ENCODE peak calls at places on chromosomes 12 and 14, in six cellular contexts. B, U, W, S, G and I are unnamed samples.

GRCh38 chr12:6771091-6771495 is 1.2 kb upstream of the LAG3 start:
- DNase-seq in B (no peak), U (no peak), W (no peak), S (peak; percentile 85), G (no peak), I (no peak)

GRCh38 chr14:58637040-58637390 is 747 bp upstream of the DACT1 start:
- DNase-seq in B (peak; percentile 92), U (peak; percentile 76), W (peak; percentile 57), S (peak; percentile 80), G (no peak), I (no peak)

GRCh38 chr12:117152793-117153775 is 37.2 kb downstream of the FBXO21 start:
- DNase-seq in B (no peak), U (no peak), W (no peak), S (no peak), G (no peak), I (peak; percentile 91)

GRCh38 chr12:14547571-14547970 is 20.1 kb downstream of the PLBD1 start:
- DNase-seq in B (no peak), U (no peak), W (no peak), S (no peak), G (no peak), I (no peak)

GRCh38 chr12:80979821-80980220 is 42.1 kb upstream of the LIN7A start:
- DNase-seq in B (no peak), U (no peak), W (no peak), S (no peak), G (no peak), I (no peak)

GRCh38 chr12:108667349-108667748 is 33.7 kb upstream of the SELPLG start:
- DNase-seq in B (no peak), U (no peak), W (no peak), S (no peak), G (no peak), I (no peak)

GRCh38 chr14:101444116-101444515 is 117.2 kb upstream of the DIO3 start:
- DNase-seq in B (no peak), U (no peak), W (no peak), S (no peak), G (no peak), I (no peak)

GRCh38 chr14:63840981-63841380 is 11.8 kb upstream of the SYNE2 start:
- DNase-seq in B (no peak), U (no peak), W (no peak), S (no peak), G (peak; percentile 15), I (no peak)

GRCh38 chr12:104137175-104137901 is 672 bp downstream of the NFYB start:
- DNase-seq in B (peak; percentile 66), U (peak; percentile 67), W (peak; percentile 32), S (peak; percentile 78), G (no peak), I (peak; percentile 48)

GRCh38 chr12:15636060-15636890 is 152.9 kb downstream of the EPS8 start:
- DNase-seq in B (no peak), U (no peak), W (no peak), S (no peak), G (no peak), I (no peak)

GRCh38 chr12:105292705-105293104 is 37.8 kb upstream of the C12orf75 start:
- DNase-seq in B (no peak), U (no peak), W (no peak), S (no peak), G (no peak), I (no peak)

GRCh38 chr12:47868041-47868440 is 36.8 kb downstream of the VDR start:
- DNase-seq in B (no peak), U (no peak), W (no peak), S (no peak), G (no peak), I (no peak)

GRCh38 chr14:34931206-34931605 is 51.6 kb upstream of the SRP54 start:
- DNase-seq in B (no peak), U (no peak), W (no peak), S (no peak), G (no peak), I (no peak)

GRCh38 chr14:61569308-61569707 is 126.0 kb upstream of the HIF1A start:
- DNase-seq in B (no peak), U (no peak), W (no peak), S (no peak), G (no peak), I (no peak)

GRCh38 chr12:101527682-101528081 is 52.5 kb downstream of the SPIC start:
- DNase-seq in B (no peak), U (no peak), W (no peak), S (no peak), G (no peak), I (no peak)

GRCh38 chr12:75878382-75878720 is 153.2 kb downstream of the PHLDA1 start:
- DNase-seq in B (no peak), U (no peak), W (no peak), S (no peak), G (no peak), I (no peak)

GRCh38 chr12:95695741-95696140 is 94.8 kb downstream of the NTN4 start:
- DNase-seq in B (no peak), U (no peak), W (no peak), S (no peak), G (no peak), I (no peak)

GRCh38 chr14:59004012-59004411 is 184.5 kb upstream of the DAAM1 start:
- DNase-seq in B (no peak), U (no peak), W (no peak), S (no peak), G (no peak), I (no peak)

GRCh38 chr14:51828017-51828797 is 32.2 kb upstream of the GNG2 start:
- DNase-seq in B (peak; percentile 64), U (no peak), W (peak; percentile 20), S (no peak), G (no peak), I (peak; percentile 71)

GRCh38 chr12:104374806-104375205 is 71.3 kb downstream of the EID3 start:
- DNase-seq in B (no peak), U (no peak), W (no peak), S (no peak), G (no peak), I (no peak)

GRCh38 chr14:61074852-61075251 is 93.8 kb downstream of the SLC38A6 start:
- DNase-seq in B (no peak), U (no peak), W (no peak), S (no peak), G (no peak), I (no peak)

GRCh38 chr12:16610743-16611142 is 4.8 kb upstream of the LMO3 start:
- DNase-seq in B (no peak), U (no peak), W (no peak), S (no peak), G (peak; percentile 50), I (no peak)

GRCh38 chr12:67748761-67749075 is 100.2 kb downstream of the DYRK2 start:
- DNase-seq in B (no peak), U (no peak), W (no peak), S (no peak), G (no peak), I (no peak)

GRCh38 chr14:99236386-99237133 is 35.4 kb downstream of the BCL11B start:
- DNase-seq in B (no peak), U (no peak), W (no peak), S (no peak), G (no peak), I (no peak)

GRCh38 chr14:104148433-104149277 is 10.3 kb downstream of the KIF26A start:
- DNase-seq in B (no peak), U (no peak), W (no peak), S (no peak), G (no peak), I (no peak)

GRCh38 chr12:46367351-46368029 is 5.1 kb downstream of the SLC38A2 start:
- DNase-seq in B (no peak), U (no peak), W (no peak), S (no peak), G (no peak), I (no peak)

GRCh38 chr12:46366771-46367170 is 5.8 kb downstream of the SLC38A2 start:
- DNase-seq in B (no peak), U (no peak), W (no peak), S (no peak), G (no peak), I (no peak)

GRCh38 chr12:46364300-46364696 is 8.3 kb downstream of the SLC38A2 start:
- DNase-seq in B (no peak), U (no peak), W (no peak), S (no peak), G (no peak), I (no peak)

GRCh38 chr12:46364777-46365580 is 7.6 kb downstream of the SLC38A2 start:
- DNase-seq in B (peak; percentile 78), U (no peak), W (no peak), S (peak; percentile 82), G (no peak), I (no peak)

DNA sequence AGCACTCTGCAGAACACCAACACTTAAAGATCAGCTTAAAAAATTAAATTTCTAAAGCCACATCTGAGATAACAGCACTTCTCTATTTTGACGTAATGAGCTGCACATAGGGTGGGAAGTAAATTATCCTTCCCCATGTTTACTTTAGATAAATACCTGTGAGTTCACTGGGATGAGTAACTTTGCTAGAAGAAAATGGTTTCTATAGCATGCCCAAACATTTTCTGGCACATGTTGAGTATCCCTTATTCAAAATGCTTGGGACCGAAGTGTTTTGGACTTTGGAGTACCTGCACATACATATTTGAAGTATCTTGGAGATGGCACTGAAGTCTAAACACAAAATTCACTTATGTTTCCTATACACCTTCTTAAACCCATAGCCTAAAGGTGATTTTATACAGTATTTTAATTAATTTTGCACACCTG is 6.6 kb downstream of the SLC38A2 start:
- DNase-seq in B (no peak), U (no peak), W (no peak), S (no peak), G (no peak), I (no peak)
- H3K4me3 ChIP-seq in B (peak overlapping the region; percentile 98), U (peak overlapping the region; percentile 88), W (peak overlapping the region; percentile 21), S (no peak overlapping the region), G (no peak overlapping the region), I (no peak overlapping the region)

GRCh38 chr12:57046392-57046791 is 3.5 kb downstream of the MYO1A start:
- DNase-seq in B (no peak), U (no peak), W (no peak), S (no peak), G (no peak), I (no peak)
- H3K4me3 ChIP-seq in B (no peak overlapping the region), U (no peak overlapping the region), W (no peak overlapping the region), S (no peak overlapping the region), G (no peak overlapping the region), I (no peak overlapping the region)

DNA sequence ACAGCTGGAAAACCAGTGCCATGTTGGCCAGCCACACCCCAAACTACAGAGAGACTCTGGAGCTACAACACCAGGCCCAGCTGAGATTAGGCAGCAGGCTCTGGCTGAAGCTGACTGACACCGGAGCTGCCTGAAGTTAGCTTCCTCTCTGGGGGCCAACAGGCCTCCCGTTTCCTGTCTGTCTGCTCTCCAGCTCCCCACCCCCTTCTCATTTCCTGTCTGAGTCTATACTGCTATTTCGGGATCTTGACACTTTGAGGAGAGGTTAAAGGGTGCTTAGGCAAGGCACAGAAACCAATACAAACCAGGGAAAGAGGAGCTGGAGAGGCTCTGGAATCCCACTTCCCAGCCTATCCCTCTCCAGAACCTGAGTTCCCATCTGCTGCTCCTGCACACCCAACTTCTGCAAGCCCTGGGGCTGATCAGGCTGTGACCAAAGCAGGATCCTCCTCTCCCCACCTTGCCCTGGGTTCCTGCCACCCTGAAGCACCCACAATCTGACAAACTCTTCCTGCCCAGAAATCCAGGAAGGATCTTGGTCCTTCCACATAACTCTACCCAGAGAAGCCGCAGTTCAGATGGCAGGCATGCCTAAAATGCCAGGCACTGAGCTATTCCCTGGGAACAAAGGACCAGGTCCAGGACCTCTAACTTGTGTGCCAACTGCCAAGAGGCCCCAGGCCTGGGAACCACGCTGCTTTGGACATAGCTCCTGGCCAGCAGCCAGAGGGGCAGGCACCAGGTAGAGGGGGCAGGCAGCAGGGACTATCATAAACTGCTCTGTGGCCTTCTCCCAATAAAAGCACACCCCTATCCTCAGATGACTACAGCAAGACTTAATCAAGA is 39.9 kb downstream of the PRPF40B start:
- DNase-seq in B (peak; percentile 88), U (peak; percentile 84), W (no peak), S (peak; percentile 84), G (peak; percentile 50), I (peak; percentile 96)
- H3K4me3 ChIP-seq in B (no peak overlapping the region), U (no peak overlapping the region), W (no peak overlapping the region), S (no peak overlapping the region), G (no peak overlapping the region), I (peak overlapping the region; percentile 45)

GRCh38 chr12:125892276-125892675 is 827.0 kb downstream of the AACS start:
- DNase-seq in B (no peak), U (no peak), W (peak; percentile 23), S (no peak), G (no peak), I (no peak)
- H3K4me3 ChIP-seq in B (no peak overlapping the region), U (no peak overlapping the region), W (no peak overlapping the region), S (no peak overlapping the region), G (no peak overlapping the region), I (no peak overlapping the region)